ENCODE peak calls at places on chromosomes 5 and 9, in four cellular contexts. One of them, this sample, is unnamed.

GRCh38 chr5:321233-321725 is at the start of gene AHRR:
- DNase-seq in HCT116: no peak
- DNase-seq in AG09309: no peak
- DNase-seq in left ventricle myocardium inferior: peak
- DNase-seq in this sample: no peak

GRCh38 chr5:106397700-106398099 is 1273.0 kb downstream of the EFNA5 start:
- DNase-seq in left ventricle myocardium inferior: no peak
- DNase-seq in HCT116: peak
- DNase-seq in AG09309: peak
- DNase-seq in this sample: no peak

GRCh38 chr5:78738693-78739300 is 90.2 kb upstream of the LHFPL2 start:
- DNase-seq in HCT116: no peak
- DNase-seq in left ventricle myocardium inferior: no peak
- DNase-seq in AG09309: no peak
- DNase-seq in this sample: no peak

GRCh38 chr5:143400541-143401252 is 2.8 kb downstream of the NR3C1 start:
- DNase-seq in HCT116: no peak
- DNase-seq in left ventricle myocardium inferior: no peak
- DNase-seq in AG09309: no peak
- DNase-seq in this sample: no peak

GRCh38 chr9:31556667-31557463 is 827.6 kb upstream of the ACO1 start:
- DNase-seq in left ventricle myocardium inferior: no peak
- DNase-seq in HCT116: no peak
- DNase-seq in AG09309: no peak
- DNase-seq in this sample: no peak

GRCh38 chr5:38506302-38506701 is 50.1 kb downstream of the LIFR start:
- DNase-seq in HCT116: no peak
- DNase-seq in left ventricle myocardium inferior: no peak
- DNase-seq in AG09309: no peak
- DNase-seq in this sample: no peak

GRCh38 chr9:97905228-97905627 is 17.1 kb downstream of the TRMO start:
- DNase-seq in AG09309: no peak
- DNase-seq in left ventricle myocardium inferior: no peak
- DNase-seq in HCT116: no peak
- DNase-seq in this sample: no peak

GRCh38 chr5:61340775-61341361 is 8.8 kb downstream of the ZSWIM6 start:
- DNase-seq in left ventricle myocardium inferior: no peak
- DNase-seq in HCT116: no peak
- DNase-seq in AG09309: no peak
- DNase-seq in this sample: no peak

GRCh38 chr9:92146610-92147009 is 31.4 kb upstream of the SPTLC1 start:
- DNase-seq in HCT116: no peak
- DNase-seq in left ventricle myocardium inferior: no peak
- DNase-seq in AG09309: no peak
- DNase-seq in this sample: no peak

GRCh38 chr9:91954841-91955471 is 4.9 kb upstream of the ROR2 start:
- DNase-seq in HCT116: peak
- DNase-seq in left ventricle myocardium inferior: no peak
- DNase-seq in AG09309: no peak
- DNase-seq in this sample: peak

GRCh38 chr5:152124413-152125082 is 199.9 kb upstream of the GLRA1 start:
- DNase-seq in HCT116: no peak
- DNase-seq in left ventricle myocardium inferior: no peak
- DNase-seq in AG09309: no peak
- DNase-seq in this sample: no peak

GRCh38 chr9:115850548-115851304 is 302.9 kb upstream of the PAPPA start:
- DNase-seq in left ventricle myocardium inferior: no peak
- DNase-seq in AG09309: peak
- DNase-seq in HCT116: no peak
- DNase-seq in this sample: no peak

GRCh38 chr5:31194458-31194808 is 947 bp downstream of the CDH6 start:
- DNase-seq in HCT116: no peak
- DNase-seq in left ventricle myocardium inferior: no peak
- DNase-seq in AG09309: no peak
- DNase-seq in this sample: no peak

GRCh38 chr5:45261125-45261524 is 435.1 kb downstream of the HCN1 start:
- DNase-seq in AG09309: no peak
- DNase-seq in left ventricle myocardium inferior: no peak
- DNase-seq in HCT116: no peak
- DNase-seq in this sample: no peak

GRCh38 chr9:93677061-93677571 is 100.7 kb downstream of the PHF2 start:
- DNase-seq in HCT116: no peak
- DNase-seq in left ventricle myocardium inferior: peak
- DNase-seq in AG09309: no peak
- DNase-seq in this sample: no peak

GRCh38 chr9:94140791-94141790 is 56.8 kb downstream of the PTPDC1 start:
- DNase-seq in left ventricle myocardium inferior: peak
- DNase-seq in HCT116: no peak
- DNase-seq in AG09309: no peak
- DNase-seq in this sample: no peak

DNA sequence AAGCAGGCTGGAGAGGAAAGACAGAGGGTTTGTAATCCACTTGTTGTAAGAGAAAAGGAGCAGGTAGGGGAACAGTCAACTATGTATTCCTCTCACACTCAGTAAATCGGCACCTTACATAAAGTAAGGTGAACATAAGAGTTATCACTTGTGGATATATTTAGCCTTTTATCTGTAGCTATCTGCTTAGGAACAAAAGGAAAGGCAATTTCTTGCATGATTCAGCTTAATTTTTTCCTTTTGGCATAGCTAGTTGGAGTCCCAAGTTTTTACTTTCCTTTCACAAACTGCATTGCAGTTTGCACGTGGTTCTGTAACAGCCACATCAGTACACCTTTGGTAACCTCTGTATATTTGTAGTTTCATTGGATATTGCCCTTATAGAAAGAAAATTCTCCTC is 250.9 kb upstream of the PIK3R1 start:
- DNase-seq in AG09309: no peak
- DNase-seq in left ventricle myocardium inferior: no peak
- DNase-seq in HCT116: no peak
- DNase-seq in this sample: no peak
- H3K4me3 ChIP-seq in AG09309: no peak
- H3K4me3 ChIP-seq in left ventricle myocardium inferior: no peak
- H3K4me3 ChIP-seq in HCT116: no peak
- H3K4me3 ChIP-seq in this sample: no peak

DNA sequence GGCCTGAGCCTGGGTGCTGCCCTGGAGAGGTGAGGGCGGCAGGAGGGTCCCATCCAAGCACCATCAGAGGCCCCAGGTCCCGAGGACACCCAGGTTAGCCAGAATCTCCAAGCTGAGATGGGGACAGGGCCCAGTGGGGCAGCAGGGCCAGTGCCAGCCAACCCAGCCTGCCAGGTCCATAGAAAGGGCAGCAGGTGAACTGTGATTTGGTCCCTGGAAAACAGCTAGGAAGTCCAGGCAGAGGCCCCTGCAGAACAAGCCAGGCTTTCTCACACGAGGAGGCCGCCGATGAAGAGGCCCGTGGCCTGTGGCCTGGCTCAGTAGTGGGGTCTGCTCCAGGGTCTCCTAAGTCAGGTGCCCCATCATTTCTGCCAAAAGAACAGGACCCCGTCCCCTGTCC is 2.0 kb downstream of the AGPAT2 start:
- DNase-seq in HCT116: no peak
- DNase-seq in left ventricle myocardium inferior: no peak
- DNase-seq in AG09309: no peak
- DNase-seq in this sample: no peak
- H3K4me3 ChIP-seq in HCT116: no peak
- H3K4me3 ChIP-seq in left ventricle myocardium inferior: peak
- H3K4me3 ChIP-seq in AG09309: no peak
- H3K4me3 ChIP-seq in this sample: no peak

GRCh38 chr9:71767421-71768321 is 642 bp downstream of the CEMIP2 start:
- DNase-seq in HCT116: no peak
- DNase-seq in AG09309: no peak
- DNase-seq in left ventricle myocardium inferior: peak
- DNase-seq in this sample: peak
- H3K4me3 ChIP-seq in HCT116: peak
- H3K4me3 ChIP-seq in AG09309: peak
- H3K4me3 ChIP-seq in left ventricle myocardium inferior: peak
- H3K4me3 ChIP-seq in this sample: peak

GRCh38 chr9:35229066-35229778 is 67.4 kb downstream of the UNC13B start:
- DNase-seq in left ventricle myocardium inferior: no peak
- DNase-seq in AG09309: no peak
- DNase-seq in HCT116: no peak
- DNase-seq in this sample: no peak
- H3K4me3 ChIP-seq in left ventricle myocardium inferior: no peak
- H3K4me3 ChIP-seq in AG09309: no peak
- H3K4me3 ChIP-seq in HCT116: no peak
- H3K4me3 ChIP-seq in this sample: no peak

GRCh38 chr5:113062869-113063508 is 86.4 kb downstream of the DCP2 start:
- DNase-seq in AG09309: no peak
- DNase-seq in HCT116: no peak
- DNase-seq in left ventricle myocardium inferior: no peak
- DNase-seq in this sample: no peak
- H3K4me3 ChIP-seq in AG09309: no peak
- H3K4me3 ChIP-seq in HCT116: no peak
- H3K4me3 ChIP-seq in left ventricle myocardium inferior: no peak
- H3K4me3 ChIP-seq in this sample: no peak

GRCh38 chr9:104802110-104802509 is 38.2 kb downstream of the NIPSNAP3B start:
- DNase-seq in left ventricle myocardium inferior: no peak
- DNase-seq in HCT116: no peak
- DNase-seq in AG09309: no peak
- DNase-seq in this sample: no peak

GRCh38 chr9:104798209-104798995 is 34.5 kb downstream of the NIPSNAP3B start:
- DNase-seq in HCT116: no peak
- DNase-seq in left ventricle myocardium inferior: no peak
- DNase-seq in AG09309: no peak
- DNase-seq in this sample: no peak

GRCh38 chr9:104800068-104800785 is 36.3 kb downstream of the NIPSNAP3B start:
- DNase-seq in left ventricle myocardium inferior: no peak
- DNase-seq in AG09309: no peak
- DNase-seq in HCT116: no peak
- DNase-seq in this sample: no peak

GRCh38 chr9:104805441-104805840 is 41.5 kb downstream of the NIPSNAP3B start:
- DNase-seq in HCT116: no peak
- DNase-seq in left ventricle myocardium inferior: no peak
- DNase-seq in AG09309: no peak
- DNase-seq in this sample: no peak

DNA sequence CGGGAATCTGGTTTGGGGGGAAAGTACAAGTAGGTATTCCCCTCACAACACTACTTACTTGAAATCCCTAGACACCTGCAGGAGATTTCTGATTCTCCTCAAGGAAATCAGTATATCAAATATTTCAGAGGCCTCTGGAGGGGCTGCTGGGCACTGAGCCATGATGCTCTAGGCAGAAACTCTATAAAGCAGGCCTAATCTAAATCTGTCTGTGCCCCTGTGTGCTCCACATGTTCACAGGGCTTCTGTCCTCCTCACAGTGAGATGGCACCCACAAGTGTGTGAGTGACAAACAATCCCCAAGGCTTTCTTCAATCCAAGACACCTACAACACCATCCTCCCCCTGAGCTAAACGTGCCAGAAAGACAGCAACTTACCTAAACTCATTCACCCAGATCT is 39.0 kb downstream of the NIPSNAP3B start:
- DNase-seq in HCT116: no peak
- DNase-seq in AG09309: no peak
- DNase-seq in left ventricle myocardium inferior: no peak
- DNase-seq in this sample: no peak
- H3K4me3 ChIP-seq in HCT116: no peak
- H3K4me3 ChIP-seq in AG09309: no peak
- H3K4me3 ChIP-seq in left ventricle myocardium inferior: no peak
- H3K4me3 ChIP-seq in this sample: no peak

GRCh38 chr5:113675166-113675565 is 161.7 kb downstream of the YTHDC2 start:
- DNase-seq in left ventricle myocardium inferior: no peak
- DNase-seq in AG09309: no peak
- DNase-seq in HCT116: no peak
- DNase-seq in this sample: no peak
- H3K4me3 ChIP-seq in left ventricle myocardium inferior: no peak
- H3K4me3 ChIP-seq in AG09309: no peak
- H3K4me3 ChIP-seq in HCT116: no peak
- H3K4me3 ChIP-seq in this sample: no peak

GRCh38 chr9:124088476-124088837 is 76.9 kb downstream of the LHX2 start:
- DNase-seq in left ventricle myocardium inferior: no peak
- DNase-seq in HCT116: no peak
- DNase-seq in AG09309: no peak
- DNase-seq in this sample: no peak
- H3K4me3 ChIP-seq in left ventricle myocardium inferior: no peak
- H3K4me3 ChIP-seq in HCT116: no peak
- H3K4me3 ChIP-seq in AG09309: no peak
- H3K4me3 ChIP-seq in this sample: peak